ENCODE peak calls at places on chromosome 22, in eight cellular contexts. X, Q, G, E, I, F, B and P are unnamed samples.

GRCh38 chr22:24486501-24486921 is 8.6 kb upstream of the UPB1 start:
- DNase-seq in X (peak; percentile 31), Q (no peak), G (no peak), E (peak; percentile 82), I (no peak), F (no peak), B (no peak), P (no peak)

GRCh38 chr22:44362249-44363040 is 49.7 kb upstream of the SHISAL1 start:
- DNase-seq in X (no peak), Q (no peak), G (no peak), E (no peak), I (no peak), F (no peak), B (no peak), P (no peak)

GRCh38 chr22:19634576-19634975 is 79.7 kb upstream of the SEPTIN5 start:
- DNase-seq in X (no peak), Q (no peak), G (no peak), E (no peak), I (no peak), F (no peak), B (no peak), P (no peak)

GRCh38 chr22:37409557-37409956 is 17.7 kb downstream of the ELFN2 start:
- DNase-seq in X (no peak), Q (no peak), G (no peak), E (no peak), I (no peak), F (no peak), B (no peak), P (no peak)

GRCh38 chr22:37485006-37485713 is 1.0 kb downstream of the MFNG start:
- DNase-seq in X (peak; percentile 81), Q (no peak), G (peak; percentile 35), E (no peak), I (peak; percentile 56), F (no peak), B (no peak), P (no peak)

GRCh38 chr22:28911279-28911640 is 27.9 kb downstream of the ZNRF3 start:
- DNase-seq in X (no peak), Q (no peak), G (no peak), E (no peak), I (no peak), F (no peak), B (no peak), P (no peak)

GRCh38 chr22:43168416-43169309 is 17.3 kb downstream of the TSPO start:
- DNase-seq in X (no peak), Q (no peak), G (no peak), E (peak; percentile 55), I (no peak), F (no peak), B (no peak), P (no peak)

GRCh38 chr22:37088750-37089408 is 20.6 kb downstream of the TMPRSS6 start:
- DNase-seq in X (no peak), Q (no peak), G (no peak), E (no peak), I (no peak), F (no peak), B (no peak), P (no peak)

GRCh38 chr22:19756288-19757128 is 4.1 kb upstream of the TBX1 start:
- DNase-seq in X (peak; percentile 80), Q (peak; percentile 42), G (peak; percentile 43), E (no peak), I (peak; percentile 81), F (no peak), B (peak; percentile 79), P (no peak)

GRCh38 chr22:42684462-42685195 is 35.4 kb upstream of the CYB5R3 start:
- DNase-seq in X (no peak), Q (no peak), G (no peak), E (peak; percentile 27), I (no peak), F (no peak), B (no peak), P (no peak)

GRCh38 chr22:29078036-29078868 is 5.4 kb downstream of the KREMEN1 start:
- DNase-seq in X (no peak), Q (no peak), G (no peak), E (no peak), I (no peak), F (no peak), B (no peak), P (no peak)

GRCh38 chr22:16936625-16937024 is 71.4 kb downstream of the GAB4 start:
- DNase-seq in X (no peak), Q (no peak), G (no peak), E (no peak), I (no peak), F (no peak), B (no peak), P (no peak)

GRCh38 chr22:17678817-17679385 is 40.3 kb downstream of the BCL2L13 start:
- DNase-seq in X (no peak), Q (no peak), G (no peak), E (no peak), I (no peak), F (no peak), B (no peak), P (no peak)

GRCh38 chr22:37032535-37033460 is 13.3 kb downstream of the MPST start:
- DNase-seq in X (no peak), Q (peak; percentile 84), G (no peak), E (no peak), I (peak; percentile 87), F (no peak), B (peak; percentile 85), P (no peak)

GRCh38 chr22:46504586-46504985 is 32.8 kb downstream of the CELSR1 start:
- DNase-seq in X (no peak), Q (no peak), G (no peak), E (no peak), I (no peak), F (no peak), B (no peak), P (no peak)

DNA sequence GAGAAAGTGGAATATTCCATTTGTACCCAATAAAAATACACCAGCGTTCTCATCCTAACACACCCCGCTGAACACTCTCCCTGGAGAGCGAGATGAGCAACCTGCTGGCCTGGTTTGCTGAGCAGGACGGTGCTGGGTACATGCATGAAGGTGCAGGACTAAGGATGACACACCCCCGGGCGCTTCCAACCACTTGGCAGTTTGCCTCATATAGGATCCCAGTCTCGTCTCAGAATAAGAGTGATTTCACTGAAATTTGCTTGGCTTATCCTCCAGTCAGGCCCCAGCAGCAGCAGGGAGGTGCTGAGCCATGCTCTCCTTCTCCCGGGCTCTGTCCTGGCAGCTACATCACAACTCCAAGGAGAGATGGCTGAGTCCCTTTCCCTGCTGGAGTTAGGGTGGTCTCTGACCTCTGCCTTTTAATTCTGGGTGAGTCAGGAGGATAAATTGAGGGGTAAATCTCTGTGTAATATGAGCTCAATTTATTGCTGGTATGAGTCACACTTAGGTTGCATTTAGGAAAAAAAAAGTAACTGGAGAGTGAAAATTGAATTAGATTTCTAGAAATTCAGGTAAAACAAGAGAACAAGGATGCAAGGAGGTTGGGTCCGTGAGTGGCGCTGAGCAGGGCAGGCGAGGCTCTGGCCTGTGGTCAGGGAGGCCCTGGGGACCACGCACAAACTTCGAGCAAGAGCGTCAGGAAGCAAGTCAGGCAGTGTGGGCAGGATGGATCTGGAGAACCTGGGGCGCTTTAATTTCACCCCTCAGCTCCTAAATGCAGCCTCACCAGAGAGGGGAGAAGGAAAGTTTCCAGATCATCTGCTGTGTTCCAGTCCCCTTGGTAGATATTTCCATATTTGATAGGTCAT is 974.0 kb downstream of the TBC1D22A start:
- DNase-seq in X (no peak), Q (no peak), G (no peak), E (no peak), I (no peak), F (no peak), B (no peak), P (no peak)
- H3K27ac ChIP-seq in X (no peak overlapping the region), Q (no peak overlapping the region), G (no peak overlapping the region), E (no peak overlapping the region), I (no peak overlapping the region), F (no peak overlapping the region), B (no peak overlapping the region), P (no peak overlapping the region)

DNA sequence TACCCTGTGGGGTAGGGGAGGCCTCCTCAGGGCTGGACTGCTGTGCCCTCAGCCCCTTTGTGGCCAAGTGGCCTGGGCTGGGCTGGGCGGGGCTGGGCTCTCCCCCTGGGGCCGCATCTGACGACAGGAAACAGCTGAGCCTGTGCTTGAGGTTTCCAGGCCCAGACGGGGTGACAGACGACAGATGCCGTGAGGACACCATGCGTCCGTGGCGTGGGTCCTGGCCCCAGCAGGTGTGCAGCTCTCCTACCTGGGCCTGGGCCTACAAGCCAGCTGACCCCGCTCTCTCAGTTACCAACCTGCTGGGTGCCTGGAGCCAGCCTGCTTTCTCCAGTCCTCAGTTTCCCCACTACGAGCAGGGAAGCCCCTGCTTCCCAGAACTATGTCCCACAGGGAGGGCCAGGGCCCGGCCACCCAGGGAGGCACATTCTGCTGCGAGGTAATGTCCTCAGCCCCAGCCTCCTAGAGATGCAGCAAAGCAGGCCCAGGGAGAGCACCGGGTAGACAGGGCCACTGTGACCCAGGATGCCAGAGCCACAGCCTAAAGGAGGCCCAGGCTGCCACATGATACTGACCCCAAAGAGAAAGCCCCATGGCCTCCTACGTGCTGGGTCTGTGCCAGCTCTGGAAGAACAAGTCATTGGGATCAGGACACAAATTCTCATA is 181.3 kb downstream of the IGLL1 start:
- DNase-seq in X (no peak), Q (no peak), G (no peak), E (no peak), I (peak; percentile 36), F (no peak), B (no peak), P (no peak)
- H3K27ac ChIP-seq in X (no peak overlapping the region), Q (no peak overlapping the region), G (no peak overlapping the region), E (no peak overlapping the region), I (no peak overlapping the region), F (no peak overlapping the region), B (no peak overlapping the region), P (no peak overlapping the region)

DNA sequence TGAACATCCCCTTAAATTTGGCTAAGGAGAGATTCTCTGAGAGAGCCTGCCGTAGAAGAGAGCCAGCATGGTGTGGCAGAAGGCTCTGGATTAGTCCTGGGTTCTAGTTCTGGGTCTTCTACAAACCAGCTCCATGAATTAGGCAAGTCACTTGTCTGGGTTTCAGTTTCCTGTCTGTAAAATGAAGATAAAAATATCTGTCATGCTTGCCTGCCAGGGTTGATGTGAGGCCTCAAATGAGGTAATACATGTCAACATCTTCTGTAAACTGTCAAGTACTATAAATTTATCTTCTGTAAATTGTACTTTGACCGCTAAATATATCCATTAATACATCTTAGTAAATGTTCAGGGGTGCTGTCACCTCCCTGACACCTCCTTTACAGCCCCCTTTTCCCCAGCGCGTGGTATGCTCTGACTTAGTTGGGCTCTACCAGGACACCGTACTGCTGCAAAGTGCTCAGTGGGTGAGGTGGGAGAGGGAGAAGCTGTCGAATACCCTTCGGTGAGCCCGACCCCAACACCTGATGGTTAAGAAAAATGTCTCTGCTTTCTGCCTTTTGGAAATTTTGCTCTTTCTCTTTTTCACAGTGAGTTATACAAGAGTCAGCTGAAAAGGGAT is 14.9 kb downstream of the RBX1 start:
- DNase-seq in X (peak; percentile 31), Q (no peak), G (no peak), E (no peak), I (no peak), F (no peak), B (no peak), P (no peak)
- H3K27ac ChIP-seq in X (peak overlapping the region; percentile 33), Q (no peak overlapping the region), G (no peak overlapping the region), E (no peak overlapping the region), I (no peak overlapping the region), F (no peak overlapping the region), B (no peak overlapping the region), P (no peak overlapping the region)

DNA sequence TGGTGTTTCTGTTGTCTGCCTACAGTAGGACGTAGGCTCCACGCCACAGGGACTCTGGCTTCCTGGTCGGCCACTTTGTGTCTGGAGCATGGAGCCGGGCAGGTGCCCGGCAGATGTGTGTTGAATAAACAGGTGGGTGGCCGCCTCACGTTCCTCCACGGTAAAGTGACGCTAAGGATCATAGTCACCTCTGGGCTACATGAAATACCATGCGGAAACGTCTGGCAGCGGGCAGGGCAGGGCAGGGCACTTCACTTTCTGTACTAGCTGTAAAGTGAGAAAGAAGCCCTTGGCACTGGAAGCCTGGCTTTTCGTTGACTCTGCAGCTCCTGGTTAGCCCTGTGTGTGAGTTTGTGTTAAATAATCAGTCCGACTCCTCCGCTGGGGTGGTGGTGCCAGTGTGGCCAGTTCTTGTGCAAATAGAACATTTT is 52.4 kb downstream of the MCM5 start:
- DNase-seq in X (no peak), Q (no peak), G (no peak), E (no peak), I (peak; percentile 83), F (no peak), B (peak; percentile 86), P (no peak)
- H3K27ac ChIP-seq in X (no peak overlapping the region), Q (no peak overlapping the region), G (no peak overlapping the region), E (no peak overlapping the region), I (peak overlapping the region; percentile 81), F (no peak overlapping the region), B (peak overlapping the region; percentile 83), P (peak overlapping the region; percentile 26)